ENCODE peak calls at places on chromosomes 5 and 9, in five cellular contexts. V is astrocyte of the spinal cord; P is stimulated activated CD4-positive, alpha-beta T cell treated with anti-CD3 and anti-CD28 coated beads, Interleukin-4, amount 100 ng/mL, for 1 hour; H is neuronal stem cell; W is naive thymus-derived CD8-positive, alpha-beta T cell. T is an unnamed sample.

GRCh38 chr5:78809444-78809843 is 160.9 kb upstream of the LHFPL2 start:
- DNase-seq in V (no peak), P (no peak), H (no peak), W (no peak), T (no peak)

GRCh38 chr5:93022770-93023169 is 558.2 kb downstream of the NR2F1-AS1 start:
- DNase-seq in V (peak), P (no peak), H (no peak), W (no peak), T (no peak)

GRCh38 chr9:134055981-134056461 is 11.8 kb downstream of the BRD3 start:
- DNase-seq in V (peak), P (no peak), H (no peak), W (no peak), T (no peak)

GRCh38 chr9:76717611-76718010 is 46.6 kb upstream of the PCA3 start:
- DNase-seq in V (no peak), P (no peak), H (no peak), W (no peak), T (no peak)

GRCh38 chr5:115184780-115185179 is 15.1 kb upstream of the TRIM36 start:
- DNase-seq in V (no peak), P (no peak), H (no peak), W (no peak), T (no peak)

GRCh38 chr9:90956026-90956810 is 154.6 kb downstream of the SYK start:
- DNase-seq in V (no peak), P (no peak), H (no peak), W (no peak), T (no peak)

GRCh38 chr9:35029852-35030251 is 40.3 kb downstream of the DNAJB5 start:
- DNase-seq in V (no peak), P (no peak), H (no peak), W (no peak), T (no peak)

GRCh38 chr5:173020154-173020581 is 36.0 kb upstream of the CREBRF start:
- DNase-seq in V (no peak), P (no peak), H (no peak), W (no peak), T (no peak)

GRCh38 chr5:59725393-59725768 is 168.1 kb downstream of the PDE4D start:
- DNase-seq in V (peak), P (no peak), H (no peak), W (no peak), T (no peak)

GRCh38 chr5:54360925-54361662 is 50.7 kb upstream of the ARL15 start:
- DNase-seq in V (no peak), P (no peak), H (no peak), W (no peak), T (no peak)

GRCh38 chr9:6931913-6932312 is 174.1 kb downstream of the KDM4C start:
- DNase-seq in V (peak), P (peak), H (no peak), W (no peak), T (no peak)

T was measured in naive B cell.